ENCODE peak calls at places on chromosomes 3 and 15, in five cellular contexts. J is GM12878, H is K562, U is H1, P is HepG2. V is an unnamed sample.

GRCh38 chr3:16512435-16513140 is 911 bp downstream of the RFTN1 start:
- DNase-seq in J (no peak), H (no peak), U (no peak), P (no peak), V (peak; percentile 54)

GRCh38 chr3:141659821-141660597 is 78.1 kb upstream of the RNF7 start:
- DNase-seq in J (no peak), H (peak; percentile 36), U (no peak), P (no peak), V (peak; percentile 69)

GRCh38 chr15:59360896-59361295 is 11.8 kb downstream of the MYO1E start:
- DNase-seq in J (no peak), H (no peak), U (no peak), P (peak; percentile 39), V (no peak)

GRCh38 chr3:49054344-49054862 is 25.2 kb upstream of the IMPDH2 start:
- DNase-seq in J (no peak), H (no peak), U (no peak), P (no peak), V (no peak)

GRCh38 chr3:179898024-179898423 is 138.7 kb downstream of the PEX5L start:
- DNase-seq in J (no peak), H (peak; percentile 79), U (no peak), P (peak; percentile 23), V (peak; percentile 98)

GRCh38 chr15:41655716-41656115 is 4.5 kb upstream of the MGA start:
- DNase-seq in J (no peak), H (no peak), U (no peak), P (no peak), V (no peak)

GRCh38 chr15:28861031-28861534 is 12.6 kb upstream of the GOLGA6L7 start:
- DNase-seq in J (no peak), H (no peak), U (no peak), P (no peak), V (peak; percentile 9)

GRCh38 chr3:169759256-169759655 is 5.6 kb downstream of the TERC start:
- DNase-seq in J (no peak), H (no peak), U (no peak), P (no peak), V (no peak)

GRCh38 chr3:78368576-78369345 is 1328.9 kb downstream of the ROBO2 start:
- DNase-seq in J (no peak), H (no peak), U (no peak), P (peak; percentile 2), V (no peak)

GRCh38 chr3:151976211-151977050 is 103.0 kb downstream of the SUCNR1 start:
- DNase-seq in J (no peak), H (no peak), U (no peak), P (peak; percentile 14), V (no peak)

GRCh38 chr3:11665331-11665730 is 21.6 kb upstream of the VGLL4 start:
- DNase-seq in J (no peak), H (no peak), U (no peak), P (no peak), V (no peak)

GRCh38 chr3:129890891-129891290 is 2.6 kb downstream of the TMCC1 start:
- DNase-seq in J (no peak), H (no peak), U (no peak), P (peak; percentile 10), V (no peak)

GRCh38 chr3:49867871-49868321 is 1.8 kb downstream of the CAMKV start:
- DNase-seq in J (no peak), H (peak; percentile 49), U (no peak), P (peak; percentile 27), V (peak; percentile 92)

GRCh38 chr15:82847703-82848102 is 38.3 kb downstream of the WHAMM start:
- DNase-seq in J (no peak), H (no peak), U (no peak), P (no peak), V (no peak)

GRCh38 chr15:70347766-70348558 is 250.2 kb upstream of the TLE3 start:
- DNase-seq in J (no peak), H (no peak), U (no peak), P (no peak), V (no peak)

GRCh38 chr3:117149577-117149976 is 440.0 kb downstream of the TUSC7 start:
- DNase-seq in J (no peak), H (no peak), U (no peak), P (no peak), V (peak; percentile 18)

GRCh38 chr3:4351164-4351855 is 48.1 kb downstream of the SETMAR start:
- DNase-seq in J (no peak), H (peak; percentile 63), U (no peak), P (no peak), V (no peak)

GRCh38 chr3:171192176-171192854 is 165.8 kb upstream of the SLC2A2 start:
- DNase-seq in J (no peak), H (peak; percentile 60), U (no peak), P (no peak), V (no peak)

GRCh38 chr15:40098489-40099261 is 10.0 kb downstream of the BMF start:
- DNase-seq in J (peak; percentile 84), H (peak; percentile 62), U (no peak), P (peak; percentile 97), V (peak; percentile 47)
- TF ChIP-seq POLR2AphosphoS5 in J (peak; percentile 79), H (peak; percentile 14), U (no peak), P (no peak), V (no peak)

GRCh38 chr3:40308725-40309438 is 625 bp upstream of the EIF1B start:
- DNase-seq in J (no peak), H (no peak), U (no peak), P (no peak), V (no peak)

GRCh38 chr3:40309439-40309924 is at the start of gene EIF1B:
- DNase-seq in J (peak; percentile 87), H (peak; percentile 97), U (peak; percentile 97), P (peak; percentile 93), V (peak; percentile 98)

GRCh38 chr3:40312661-40313226 is 3.2 kb downstream of the EIF1B start:
- DNase-seq in J (no peak), H (peak; percentile 45), U (no peak), P (no peak), V (no peak)

GRCh38 chr3:40310690-40311089 is 1.2 kb downstream of the EIF1B start:
- DNase-seq in J (no peak), H (no peak), U (no peak), P (no peak), V (no peak)

DNA sequence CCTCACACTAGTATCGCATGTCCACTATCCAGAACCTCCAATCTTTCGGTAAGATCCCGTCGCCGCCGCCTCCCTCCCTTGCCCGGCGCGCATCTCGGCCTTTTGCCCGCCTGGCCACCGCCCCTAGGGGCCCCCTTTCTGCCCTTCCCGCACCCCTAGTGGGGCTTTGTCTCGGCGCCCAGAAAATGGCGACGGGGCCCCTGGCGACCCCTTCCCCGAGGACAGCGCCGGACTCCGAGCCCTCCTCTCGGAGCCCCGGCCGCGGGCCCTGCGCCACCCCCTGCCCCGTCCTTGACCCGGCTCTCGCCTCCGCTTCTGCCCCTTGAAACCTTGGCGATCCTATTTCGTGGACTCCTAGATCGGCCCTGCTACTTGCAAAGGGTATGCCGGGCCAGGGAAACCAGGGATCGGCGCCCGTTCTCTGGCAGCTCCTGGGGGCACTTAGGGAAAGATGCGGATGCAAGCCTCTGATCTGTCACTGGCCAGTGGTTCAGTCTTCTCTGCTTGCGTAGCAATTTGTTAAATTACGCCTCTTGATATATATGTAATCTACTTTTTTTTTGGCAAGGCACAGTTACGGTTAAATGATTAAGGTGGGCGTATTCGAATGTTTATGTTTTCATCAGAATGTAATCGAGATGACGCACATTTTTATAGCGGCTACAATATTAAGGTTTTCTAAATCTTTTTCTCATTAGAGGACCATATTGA is 573 bp downstream of the EIF1B start:
- DNase-seq in J (no peak), H (peak; percentile 65), U (no peak), P (peak; percentile 35), V (peak; percentile 52)
- TF ChIP-seq CREB1 in J (no peak), H (no peak), U (no peak), P (no peak), V (no peak)

GRCh38 chr3:58494107-58494506 is 2.2 kb downstream of the KCTD6 start:
- DNase-seq in J (no peak), H (no peak), U (no peak), P (no peak), V (no peak)

GRCh38 chr3:58495101-58495500 is 3.2 kb downstream of the KCTD6 start:
- DNase-seq in J (no peak), H (no peak), U (no peak), P (no peak), V (no peak)

GRCh38 chr3:58491506-58492384 is at the start of gene KCTD6:
- DNase-seq in J (peak; percentile 57), H (peak; percentile 89), U (peak; percentile 87), P (peak; percentile 81), V (peak; percentile 96)

GRCh38 chr3:58490860-58491501 is 915 bp upstream of the KCTD6 start:
- DNase-seq in J (no peak), H (no peak), U (no peak), P (no peak), V (no peak)

DNA sequence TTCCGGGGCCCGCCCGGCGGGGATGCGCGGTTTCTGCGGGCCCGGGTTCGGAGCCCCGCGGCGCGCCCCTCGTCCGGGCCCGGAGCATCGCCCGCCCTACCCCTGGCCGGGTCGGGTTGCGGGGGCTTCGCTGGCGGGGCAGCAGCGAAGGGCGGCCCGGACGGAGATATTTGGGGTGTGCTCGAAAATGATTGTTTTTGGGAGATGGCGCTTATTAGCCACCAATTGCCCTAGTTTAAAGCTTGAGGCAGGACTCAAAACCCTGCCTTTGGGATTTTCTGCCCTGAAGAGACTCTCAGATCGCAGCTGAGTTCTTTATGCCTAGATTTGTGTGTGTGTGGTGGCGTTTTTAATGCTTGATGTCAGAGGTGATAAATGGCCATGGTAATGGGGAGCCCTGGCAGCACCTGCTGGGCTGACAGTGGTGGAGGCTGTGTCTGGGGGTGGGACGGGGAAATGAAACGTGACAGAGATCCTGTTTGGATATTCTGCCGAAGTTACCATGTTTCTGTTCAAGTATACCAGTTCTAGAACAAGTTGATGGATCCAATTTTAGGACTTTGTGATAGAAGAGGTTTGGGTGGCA is 582 bp downstream of the KCTD6 start:
- DNase-seq in J (no peak), H (no peak), U (no peak), P (no peak), V (no peak)
- H2AFZ ChIP-seq in J (peak overlapping the region; percentile 85), H (peak overlapping the region; percentile 73), U (no peak overlapping the region), P (no peak overlapping the region), V (peak overlapping the region; percentile 64)

GRCh38 chr15:72474466-72474911 is 359 bp downstream of the ARIH1 start:
- DNase-seq in J (no peak), H (no peak), U (no peak), P (no peak), V (no peak)

GRCh38 chr15:72475674-72476073 is 1.5 kb downstream of the ARIH1 start:
- DNase-seq in J (no peak), H (no peak), U (no peak), P (no peak), V (no peak)

GRCh38 chr15:72472907-72473669 is 1.0 kb upstream of the ARIH1 start:
- DNase-seq in J (peak; percentile 5), H (no peak), U (no peak), P (no peak), V (no peak)

GRCh38 chr15:72473670-72474465 is at the start of gene ARIH1:
- DNase-seq in J (peak; percentile 80), H (peak; percentile 90), U (peak; percentile 79), P (peak; percentile 87), V (peak; percentile 97)

DNA sequence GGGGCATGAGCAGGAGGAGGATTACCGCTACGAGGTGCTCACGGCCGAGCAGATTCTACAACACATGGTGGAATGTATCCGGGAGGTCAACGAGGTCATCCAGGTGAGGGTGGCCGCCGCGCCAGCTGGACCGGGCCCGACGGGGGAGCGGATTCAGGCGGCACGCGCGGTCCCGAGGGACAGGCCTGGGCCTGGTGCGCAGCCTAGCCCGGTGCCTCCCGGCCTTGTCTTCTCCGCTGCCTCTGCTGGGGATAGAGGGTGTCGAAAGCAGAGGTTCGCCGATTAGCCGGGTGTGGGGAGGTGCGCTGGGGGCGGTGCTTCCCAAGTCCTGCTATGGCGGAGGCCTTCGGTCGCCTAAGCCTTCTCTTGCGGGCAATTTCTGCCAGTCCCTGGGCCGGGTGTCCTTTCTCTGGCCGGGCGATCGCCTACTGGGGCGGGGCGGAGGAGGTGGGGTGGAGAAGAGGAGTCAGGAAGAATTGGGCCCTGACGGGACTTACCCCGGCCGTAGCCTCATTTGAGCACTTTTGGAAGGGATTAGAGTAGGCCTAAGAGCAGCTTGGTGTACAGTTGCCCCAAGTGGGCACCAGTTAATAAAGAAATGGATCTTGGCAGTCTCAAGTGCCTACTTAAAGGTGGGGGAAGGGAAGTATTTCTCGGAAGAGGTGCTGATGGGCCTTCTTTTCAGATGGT is 927 bp downstream of the ARIH1 start:
- DNase-seq in J (peak; percentile 35), H (peak; percentile 45), U (peak; percentile 21), P (peak; percentile 67), V (peak; percentile 74)
- TF ChIP-seq POLR2AphosphoS5 in J (peak; percentile 83), H (no peak), U (peak; percentile 90), P (peak; percentile 47), V (no peak)